ENCODE peak calls at places on chromosomes 2 and 18, in ten cellular contexts. D, G, S, U, I, V, C, A, L and X are unnamed samples.
A peak's percentile ranks its signal among the peaks of the same experiment; 100 is the strongest.

GRCh38 chr2:85376291-85377065 is 21.9 kb downstream of the ELMOD3 start:
- DNase-seq in C (no peak), D (no peak), A (no peak), V (no peak), G (no peak), L (no peak), U (no peak), I (no peak), S (no peak), X (no peak)

GRCh38 chr2:85549826-85550225 is 10.9 kb downstream of the MAT2A start:
- DNase-seq in U (peak; percentile 78), S (no peak), I (no peak), G (peak; percentile 74), D (no peak), C (no peak), V (no peak), A (no peak), L (no peak), X (no peak)

GRCh38 chr2:126657636-126658315 is 1.8 kb downstream of the GYPC start:
- DNase-seq in S (peak; percentile 66), U (peak; percentile 92), C (peak; percentile 69), A (peak; percentile 63), I (peak; percentile 73), G (peak; percentile 93), L (peak; percentile 90), D (peak; percentile 44), V (no peak), X (peak; percentile 75)

GRCh38 chr18:25594351-25594750 is 242.4 kb upstream of the ZNF521 start:
- DNase-seq in G (no peak), C (no peak), S (no peak), V (no peak), D (no peak), A (no peak), L (no peak), I (no peak), U (no peak), X (no peak)

GRCh38 chr2:72759755-72760154 is 66.1 kb downstream of the EXOC6B start:
- DNase-seq in U (no peak), C (no peak), L (no peak), D (no peak), I (no peak), G (no peak), A (no peak), V (no peak), S (no peak), X (no peak)

GRCh38 chr2:44772131-44772530 is 169.4 kb upstream of the SIX3 start:
- DNase-seq in V (no peak), C (no peak), I (peak; percentile 22), A (no peak), D (no peak), L (no peak), G (no peak), S (no peak), U (no peak), X (no peak)

GRCh38 chr2:136005462-136006205 is 20.2 kb upstream of the DARS1 start:
- DNase-seq in D (no peak), U (no peak), L (no peak), A (no peak), G (no peak), S (no peak), V (no peak), I (no peak), C (no peak), X (no peak)

GRCh38 chr18:54717673-54718435 is 110.4 kb upstream of the RAB27B start:
- DNase-seq in I (peak; percentile 71), C (peak; percentile 6), A (no peak), L (peak; percentile 65), U (no peak), V (peak; percentile 4), S (peak; percentile 66), D (no peak), G (no peak), X (no peak)

GRCh38 chr18:52541056-52541455 is 201.1 kb downstream of the DCC start:
- DNase-seq in I (no peak), S (no peak), D (no peak), L (no peak), C (no peak), G (no peak), A (no peak), V (no peak), U (no peak), X (no peak)

GRCh38 chr2:118012778-118013177 is 1.1 kb downstream of the CCDC93 start:
- DNase-seq in I (no peak), A (no peak), V (no peak), C (no peak), D (no peak), G (no peak), L (no peak), U (no peak), S (no peak), X (no peak)

GRCh38 chr2:239462671-239463506 is 62.1 kb upstream of the HDAC4 start:
- DNase-seq in S (no peak), U (no peak), G (no peak), I (no peak), L (no peak), D (no peak), A (no peak), V (no peak), C (no peak), X (no peak)

GRCh38 chr2:65064728-65065552 is 8.7 kb downstream of the CEP68 start:
- DNase-seq in L (peak; percentile 70), U (no peak), I (peak; percentile 55), A (no peak), S (no peak), D (no peak), V (peak; percentile 36), C (peak; percentile 57), G (peak; percentile 86), X (peak; percentile 82)

GRCh38 chr2:38215511-38215910 is 139.6 kb upstream of the CYP1B1 start:
- DNase-seq in L (no peak), D (no peak), V (no peak), A (no peak), S (no peak), C (no peak), I (no peak), U (no peak), G (no peak), X (no peak)

GRCh38 chr2:27613985-27614384 is 14.8 kb downstream of the CCDC121 start:
- DNase-seq in A (no peak), V (no peak), L (no peak), S (no peak), D (no peak), I (no peak), G (no peak), C (no peak), U (no peak), X (no peak)

GRCh38 chr18:22282311-22283235 is 113.2 kb downstream of the GATA6 start:
- DNase-seq in D (no peak), I (no peak), V (no peak), G (peak; percentile 87), C (no peak), L (peak; percentile 28), U (peak; percentile 78), S (no peak), A (peak; percentile 63), X (peak; percentile 55)

GRCh38 chr2:229043681-229044080 is 227.4 kb downstream of the PID1 start:
- DNase-seq in L (no peak), G (no peak), D (no peak), C (no peak), V (no peak), U (no peak), S (no peak), A (no peak), I (no peak), X (no peak)

GRCh38 chr2:216478151-216478550 is 20.5 kb upstream of the RPL37A start:
- DNase-seq in D (no peak), A (peak; percentile 50), C (no peak), G (peak; percentile 66), I (no peak), L (peak; percentile 62), V (no peak), U (peak; percentile 65), S (no peak), X (peak; percentile 70)

GRCh38 chr2:239043326-239043725 is 195.4 kb downstream of the TWIST2 start:
- DNase-seq in A (no peak), S (no peak), C (no peak), G (no peak), U (no peak), V (no peak), I (no peak), L (no peak), D (no peak), X (no peak)

GRCh38 chr18:26650310-26651285 is 102.2 kb upstream of the KCTD1 start:
- DNase-seq in G (no peak), U (no peak), D (no peak), L (no peak), S (no peak), A (no peak), I (no peak), V (no peak), C (no peak), X (no peak)

GRCh38 chr2:7691961-7692656 is 774.9 kb downstream of the RNF144A start:
- DNase-seq in G (no peak), S (no peak), I (no peak), V (no peak), D (no peak), L (no peak), A (no peak), U (no peak), C (no peak), X (no peak)

GRCh38 chr2:223760838-223761502 is 76.4 kb downstream of the AP1S3 start:
- DNase-seq in C (no peak), U (peak; percentile 59), S (peak; percentile 25), I (peak; percentile 26), G (peak; percentile 47), A (peak; percentile 96), L (peak; percentile 82), V (no peak), D (peak; percentile 9), X (no peak)

GRCh38 chr2:16226942-16227664 is 286.8 kb downstream of the MYCN start:
- DNase-seq in V (peak; percentile 14), C (no peak), L (no peak), A (no peak), S (no peak), U (no peak), I (peak; percentile 83), G (no peak), D (no peak), X (peak; percentile 84)

GRCh38 chr2:68837164-68837860 is 33.9 kb downstream of the BMP10 start:
- DNase-seq in D (peak; percentile 49), I (peak; percentile 80), V (peak; percentile 18), C (peak; percentile 53), G (no peak), S (peak; percentile 84), A (peak; percentile 58), U (peak; percentile 49), L (peak; percentile 85), X (peak; percentile 58)

GRCh38 chr2:38933653-38934052 is 44.0 kb downstream of the ARHGEF33 start:
- DNase-seq in G (no peak), S (no peak), V (no peak), D (no peak), C (no peak), I (no peak), L (no peak), U (no peak), A (no peak), X (peak; percentile 78)

GRCh38 chr2:48464264-48464663 is 65.7 kb upstream of the STON1 start:
- DNase-seq in S (no peak), I (no peak), U (no peak), A (no peak), D (no peak), L (no peak), G (no peak), V (no peak), C (no peak), X (no peak)

GRCh38 chr2:69241039-69241586 is 145.9 kb downstream of the GFPT1 start:
- DNase-seq in U (no peak), L (no peak), G (no peak), A (no peak), D (no peak), I (no peak), V (no peak), S (no peak), C (no peak), X (no peak)

GRCh38 chr2:96800762-96801463 is 15.2 kb upstream of the CNNM3 start:
- DNase-seq in G (no peak), L (peak; percentile 84), D (peak; percentile 43), S (peak; percentile 84), C (peak; percentile 74), A (no peak), U (peak; percentile 94), I (peak; percentile 80), V (peak; percentile 58), X (peak; percentile 72)

GRCh38 chr2:186561467-186562208 is 28.2 kb upstream of the ITGAV start:
- DNase-seq in I (no peak), A (no peak), S (no peak), C (no peak), D (no peak), U (no peak), V (no peak), L (no peak), G (no peak), X (no peak)